ENCODE peak calls at places on chromosomes 11 and 22, in nine cellular contexts. Y, K, E, P, I, G, S, A and H are unnamed samples.

GRCh38 chr11:64485077-64485476 is 105.9 kb upstream of the SLC22A12 start:
- DNase-seq in Y (no peak), K (no peak), E (peak; percentile 6), P (no peak), I (no peak), G (no peak), S (no peak), A (no peak), H (no peak)

GRCh38 chr22:49345896-49346295 is 481.8 kb downstream of the BRD1 start:
- DNase-seq in Y (no peak), K (no peak), E (no peak), P (no peak), I (no peak), G (no peak), S (peak; percentile 42), A (no peak), H (no peak)

GRCh38 chr22:22159384-22159783 is 85.2 kb upstream of the VPREB1 start:
- DNase-seq in Y (no peak), K (no peak), E (no peak), P (no peak), I (no peak), G (no peak), S (no peak), A (no peak), H (no peak)

GRCh38 chr11:34654491-34655334 is 33.8 kb downstream of the EHF start:
- DNase-seq in Y (peak; percentile 85), K (peak; percentile 77), E (peak; percentile 75), P (peak; percentile 89), I (peak; percentile 56), G (no peak), S (no peak), A (peak; percentile 79), H (peak; percentile 80)

GRCh38 chr22:46066691-46067090 is 83.6 kb upstream of the PPARA start:
- DNase-seq in Y (no peak), K (peak; percentile 58), E (no peak), P (no peak), I (no peak), G (no peak), S (no peak), A (no peak), H (peak; percentile 59)

GRCh38 chr11:24585192-24585591 is 88.3 kb downstream of the LUZP2 start:
- DNase-seq in Y (peak; percentile 23), K (peak; percentile 24), E (peak; percentile 12), P (no peak), I (peak; percentile 36), G (no peak), S (no peak), A (peak; percentile 13), H (no peak)

GRCh38 chr22:46578251-46578823 is 40.9 kb upstream of the CELSR1 start:
- DNase-seq in Y (no peak), K (no peak), E (no peak), P (no peak), I (no peak), G (no peak), S (peak; percentile 78), A (no peak), H (no peak)

GRCh38 chr11:94511932-94512781 is at the start of gene C11orf97:
- DNase-seq in Y (peak; percentile 46), K (no peak), E (peak; percentile 56), P (no peak), I (peak; percentile 48), G (no peak), S (peak; percentile 87), A (peak; percentile 41), H (peak; percentile 25)

GRCh38 chr22:29301716-29302401 is 4.6 kb upstream of the GAS2L1 start:
- DNase-seq in Y (no peak), K (no peak), E (no peak), P (no peak), I (no peak), G (no peak), S (peak; percentile 54), A (no peak), H (no peak)

GRCh38 chr11:32232516-32232915 is 141.6 kb downstream of the RCN1 start:
- DNase-seq in Y (no peak), K (no peak), E (no peak), P (no peak), I (no peak), G (no peak), S (no peak), A (no peak), H (no peak)

GRCh38 chr11:78838417-78838816 is 263.8 kb upstream of the NARS2 start:
- DNase-seq in Y (no peak), K (peak; percentile 39), E (no peak), P (no peak), I (no peak), G (no peak), S (no peak), A (no peak), H (no peak)

GRCh38 chr11:102934735-102935134 is 20.8 kb downstream of the MMP13 start:
- DNase-seq in Y (no peak), K (no peak), E (no peak), P (no peak), I (no peak), G (no peak), S (no peak), A (no peak), H (no peak)

GRCh38 chr11:59151761-59152160 is 9.1 kb downstream of the FAM111A start:
- DNase-seq in Y (no peak), K (no peak), E (no peak), P (no peak), I (no peak), G (no peak), S (no peak), A (no peak), H (no peak)

GRCh38 chr22:39039306-39040126 is 1.1 kb upstream of the APOBEC3F start:
- DNase-seq in Y (no peak), K (no peak), E (no peak), P (no peak), I (no peak), G (no peak), S (no peak), A (no peak), H (no peak)

DNA sequence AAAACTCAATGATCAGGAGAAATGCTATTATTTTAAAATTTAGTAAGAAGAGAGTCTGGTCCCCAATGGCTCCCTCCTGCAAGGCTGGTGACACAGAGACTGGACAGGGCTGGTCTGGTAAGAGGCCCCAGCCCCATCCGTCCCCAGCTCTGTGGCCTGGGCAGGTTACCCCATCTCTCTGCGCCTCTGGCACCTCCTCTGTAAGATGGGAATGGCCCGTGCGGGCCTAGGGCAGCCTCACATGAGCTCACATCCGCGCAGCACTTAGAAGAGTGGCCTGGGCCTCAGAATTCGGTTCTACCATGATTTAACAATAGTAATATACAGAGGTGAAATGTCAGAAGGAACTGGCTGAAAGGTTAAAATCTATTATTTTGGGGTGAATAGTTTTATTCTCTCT is 1.2 kb downstream of the APOBEC3F start:
- DNase-seq in Y (no peak), K (no peak), E (no peak), P (no peak), I (no peak), G (no peak), S (no peak), A (no peak), H (no peak)
- H3K4me3 ChIP-seq in Y (no peak overlapping the region), K (no peak overlapping the region), E (no peak overlapping the region), P (no peak overlapping the region), I (no peak overlapping the region), G (no peak overlapping the region), S (no peak overlapping the region), A (no peak overlapping the region), H (no peak overlapping the region)

DNA sequence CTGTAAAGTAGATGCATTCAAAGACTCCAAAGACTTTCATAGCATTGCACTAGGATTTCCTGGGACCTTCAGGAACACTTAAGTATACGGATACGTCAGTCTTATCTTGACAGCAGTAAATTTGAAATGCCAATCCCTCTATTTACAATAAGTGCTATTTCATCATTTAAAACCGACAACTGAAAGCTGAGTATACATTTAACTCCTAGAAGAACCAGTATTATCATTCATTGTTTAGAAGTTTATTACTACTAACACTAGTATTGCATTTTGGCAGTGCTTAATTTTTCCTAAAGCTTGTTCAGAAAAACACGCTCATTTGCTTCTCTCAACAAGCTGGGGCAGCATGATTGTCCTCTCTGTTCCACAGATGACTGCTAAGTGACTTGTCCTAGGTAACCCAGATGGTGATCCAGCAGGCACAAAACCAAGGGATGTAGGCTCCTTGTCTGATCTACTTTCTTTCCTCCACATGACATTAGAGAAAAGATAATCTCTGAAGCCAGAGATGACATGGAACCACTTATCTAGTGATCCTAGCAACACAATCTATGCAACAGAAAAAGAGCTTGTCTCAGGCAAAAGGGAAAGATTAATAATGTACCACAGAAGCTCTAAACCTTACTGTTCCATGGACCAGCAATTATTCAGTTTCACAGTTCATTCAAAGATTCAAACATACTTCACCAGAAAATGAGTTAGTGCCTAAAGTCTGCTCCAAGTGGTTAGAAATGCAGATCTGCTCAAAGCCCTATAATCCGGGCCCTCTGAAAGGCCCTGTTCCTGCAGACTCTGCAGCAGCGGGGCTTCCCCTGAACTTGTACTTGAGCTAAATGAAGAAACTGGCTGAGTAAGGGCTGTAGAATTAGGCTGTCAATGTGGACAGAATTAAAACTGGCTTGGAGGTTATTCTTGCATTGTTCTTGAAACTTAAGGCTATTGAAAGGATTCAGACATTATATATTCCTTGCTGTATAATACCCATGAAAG is 5.2 kb downstream of the MAML2 start:
- DNase-seq in Y (peak; percentile 55), K (no peak), E (peak; percentile 53), P (no peak), I (peak; percentile 75), G (no peak), S (no peak), A (peak; percentile 61), H (peak; percentile 54)
- H3K4me3 ChIP-seq in Y (peak overlapping the region; percentile 72), K (no peak overlapping the region), E (no peak overlapping the region), P (no peak overlapping the region), I (peak overlapping the region; percentile 83), G (peak overlapping the region; percentile 1), S (peak overlapping the region; percentile 80), A (no peak overlapping the region), H (peak overlapping the region; percentile 63)

GRCh38 chr22:23245045-23245798 is 64.9 kb downstream of the BCR start:
- DNase-seq in Y (no peak), K (peak; percentile 70), E (no peak), P (no peak), I (peak; percentile 50), G (peak; percentile 8), S (peak; percentile 97), A (no peak), H (no peak)
- H3K4me3 ChIP-seq in Y (no peak overlapping the region), K (no peak overlapping the region), E (no peak overlapping the region), P (no peak overlapping the region), I (no peak overlapping the region), G (no peak overlapping the region), S (peak overlapping the region; percentile 38), A (no peak overlapping the region), H (no peak overlapping the region)

GRCh38 chr22:17370036-17370765 is 941 bp downstream of the CECR2 start:
- DNase-seq in Y (no peak), K (no peak), E (peak; percentile 20), P (no peak), I (no peak), G (no peak), S (peak; percentile 65), A (no peak), H (no peak)

GRCh38 chr22:17369553-17370035 is 334 bp downstream of the CECR2 start:
- DNase-seq in Y (peak; percentile 43), K (no peak), E (peak; percentile 60), P (no peak), I (peak; percentile 38), G (no peak), S (no peak), A (peak; percentile 53), H (no peak)

GRCh38 chr22:17370766-17371181 is 1.5 kb downstream of the CECR2 start:
- DNase-seq in Y (no peak), K (no peak), E (no peak), P (no peak), I (no peak), G (no peak), S (no peak), A (no peak), H (no peak)

GRCh38 chr22:17368144-17368726 is 1.0 kb upstream of the CECR2 start:
- DNase-seq in Y (no peak), K (no peak), E (no peak), P (no peak), I (peak; percentile 17), G (no peak), S (peak; percentile 66), A (no peak), H (no peak)

GRCh38 chr22:17368727-17369552 is at the start of gene CECR2:
- DNase-seq in Y (peak; percentile 44), K (no peak), E (peak; percentile 67), P (no peak), I (peak; percentile 40), G (no peak), S (no peak), A (peak; percentile 67), H (no peak)
- H3K4me3 ChIP-seq in Y (peak within 1 kb of the TSS; percentile 57), K (no peak within 1 kb of the TSS), E (peak within 1 kb of the TSS; percentile 74), P (peak within 1 kb of the TSS; percentile 50), I (peak within 1 kb of the TSS; percentile 55), G (peak within 1 kb of the TSS; percentile 46), S (no peak within 1 kb of the TSS), A (peak within 1 kb of the TSS; percentile 59), H (no peak within 1 kb of the TSS)